ENCODE peak calls at places on chromosomes 13 and 19, in four cellular contexts. C is CD8-positive, alpha-beta memory T cell; D is NB4; S is H1. O is an unnamed sample.

GRCh38 chr13:27622102-27622820 is 569 bp downstream of the POLR1D start:
- DNase-seq in S (no peak), C (no peak), D (no peak), O (no peak)

GRCh38 chr13:59702269-59702668 is 461.5 kb downstream of the DIAPH3 start:
- DNase-seq in C (no peak), D (no peak), S (no peak), O (no peak)

GRCh38 chr19:4144666-4145261 is 8.7 kb upstream of the CREB3L3 start:
- DNase-seq in S (no peak), C (no peak), D (no peak), O (peak)

GRCh38 chr13:25447396-25447795 is 75.6 kb downstream of the ATP8A2 start:
- DNase-seq in S (no peak), C (no peak), D (no peak), O (no peak)

GRCh38 chr19:49908480-49909420 is 12.1 kb upstream of the IL4I1 start:
- DNase-seq in D (no peak), C (no peak), S (no peak), O (no peak)

GRCh38 chr13:99892189-99892588 is 79.4 kb downstream of the ZIC5 start:
- DNase-seq in C (no peak), D (no peak), S (peak), O (no peak)

GRCh38 chr19:39430675-39431593 is 4.8 kb downstream of the RPS16 start:
- DNase-seq in S (peak), D (peak), C (peak), O (peak)

GRCh38 chr19:33463194-33463593 is 58.4 kb downstream of the PEPD start:
- DNase-seq in S (no peak), C (no peak), D (no peak), O (no peak)

GRCh38 chr19:58439576-58440554 is at the start of gene ZNF132:
- DNase-seq in D (no peak), S (peak), C (peak), O (peak)

GRCh38 chr13:110923777-110924638 is 9.1 kb upstream of the ANKRD10 start:
- DNase-seq in C (no peak), S (peak), D (no peak), O (no peak)

GRCh38 chr13:30373727-30374126 is 48.6 kb upstream of the UBE2L5 start:
- DNase-seq in S (no peak), C (peak), D (peak), O (no peak)

GRCh38 chr13:79660361-79660760 is 179.4 kb downstream of the NDFIP2 start:
- DNase-seq in D (no peak), C (no peak), S (no peak), O (no peak)

GRCh38 chr19:2663920-2664571 is 38.4 kb downstream of the GNG7 start:
- DNase-seq in C (no peak), S (no peak), D (peak), O (no peak)

GRCh38 chr13:111623743-111624505 is 303.5 kb downstream of the TEX29 start:
- DNase-seq in D (peak), C (no peak), S (peak), O (no peak)

GRCh38 chr13:51328488-51328887 is 11.0 kb upstream of the SERPINE3 start:
- DNase-seq in D (no peak), S (peak), C (no peak), O (no peak)

GRCh38 chr19:9406798-9407352 is 28.5 kb downstream of the ZNF266 start:
- DNase-seq in S (no peak), D (no peak), C (peak), O (peak)
- H3K4me3 ChIP-seq in S (no peak), D (no peak), C (peak), O (peak)

DNA sequence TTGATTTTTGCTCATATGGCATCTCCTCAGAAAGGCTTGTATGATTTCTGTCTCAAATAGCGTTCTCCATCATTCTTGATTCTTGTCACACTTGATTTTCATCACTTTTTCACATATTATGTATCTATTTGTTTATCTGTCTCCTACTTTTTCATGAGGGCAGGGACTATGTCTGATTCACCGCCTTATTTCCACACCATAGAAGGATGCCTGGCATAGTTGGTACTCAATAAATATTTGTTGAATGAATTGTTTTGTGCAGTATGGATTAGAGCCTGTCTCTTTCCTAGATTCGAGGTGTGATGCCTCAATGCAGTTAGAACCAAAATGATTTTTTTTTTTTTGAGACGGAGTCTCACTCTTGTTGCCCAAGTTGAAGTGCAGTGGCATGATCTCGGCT is 12.1 kb downstream of the SAE1 start:
- DNase-seq in C (no peak), S (no peak), D (no peak), O (peak)
- H3K4me3 ChIP-seq in C (no peak), S (no peak), D (no peak), O (no peak)

GRCh38 chr19:7737215-7737614 is 5.3 kb upstream of the CLEC4G start:
- DNase-seq in D (no peak), C (no peak), S (no peak), O (no peak)

GRCh38 chr19:7739211-7739752 is 7.4 kb upstream of the CLEC4G start:
- DNase-seq in C (no peak), D (no peak), S (no peak), O (no peak)

GRCh38 chr19:7742575-7742974 is 4.8 kb downstream of the CD209 start:
- DNase-seq in S (no peak), C (no peak), D (no peak), O (no peak)

GRCh38 chr19:7738023-7738422 is 6.1 kb upstream of the CLEC4G start:
- DNase-seq in S (no peak), C (no peak), D (no peak), O (no peak)

GRCh38 chr19:7739801-7740659 is 7.3 kb downstream of the CD209 start:
- DNase-seq in D (no peak), C (no peak), S (no peak), O (no peak)
- H3K4me3 ChIP-seq in D (no peak), C (no peak), S (no peak), O (no peak)

GRCh38 chr19:11451942-11452813 is 16.7 kb downstream of the PRKCSH start:
- DNase-seq in D (peak), C (no peak), S (no peak), O (no peak)

GRCh38 chr19:11453468-11454341 is 18.3 kb downstream of the PRKCSH start:
- DNase-seq in D (no peak), C (no peak), S (peak), O (no peak)

GRCh38 chr19:11452814-11453335 is 17.4 kb downstream of the PRKCSH start:
- DNase-seq in D (no peak), S (no peak), C (no peak), O (no peak)

GRCh38 chr19:11450570-11451326 is 15.3 kb downstream of the PRKCSH start:
- DNase-seq in D (no peak), C (no peak), S (no peak), O (no peak)

GRCh38 chr19:11451327-11451941 is 16.0 kb downstream of the PRKCSH start:
- DNase-seq in C (no peak), S (no peak), D (no peak), O (no peak)
- H3K4me3 ChIP-seq in C (no peak), S (peak), D (no peak), O (no peak)

DNA sequence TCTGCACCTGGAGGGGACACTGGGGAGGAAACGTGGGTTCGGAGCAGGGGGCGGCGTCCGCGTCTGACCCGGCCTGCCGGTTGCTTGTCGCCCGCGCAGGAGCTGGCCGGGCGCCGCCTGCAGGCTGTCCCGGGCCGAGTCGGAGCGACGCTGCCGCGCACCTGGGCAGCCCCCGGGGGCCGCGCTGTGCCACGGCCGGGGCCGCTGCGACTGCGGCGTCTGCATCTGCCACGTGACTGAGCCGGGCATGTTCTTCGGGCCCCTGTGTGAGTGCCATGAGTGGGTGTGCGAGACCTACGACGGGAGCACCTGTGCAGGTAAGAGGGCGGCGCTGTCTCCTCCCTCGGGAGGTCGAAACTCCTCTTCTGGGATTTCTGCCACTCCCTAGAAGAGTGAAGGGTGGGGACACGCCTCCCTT is 1.3 kb downstream of the ITGBL1 start:
- DNase-seq in D (no peak), C (no peak), S (no peak), O (peak)
- H3K4me3 ChIP-seq in D (no peak), C (no peak), S (peak), O (peak)

DNA sequence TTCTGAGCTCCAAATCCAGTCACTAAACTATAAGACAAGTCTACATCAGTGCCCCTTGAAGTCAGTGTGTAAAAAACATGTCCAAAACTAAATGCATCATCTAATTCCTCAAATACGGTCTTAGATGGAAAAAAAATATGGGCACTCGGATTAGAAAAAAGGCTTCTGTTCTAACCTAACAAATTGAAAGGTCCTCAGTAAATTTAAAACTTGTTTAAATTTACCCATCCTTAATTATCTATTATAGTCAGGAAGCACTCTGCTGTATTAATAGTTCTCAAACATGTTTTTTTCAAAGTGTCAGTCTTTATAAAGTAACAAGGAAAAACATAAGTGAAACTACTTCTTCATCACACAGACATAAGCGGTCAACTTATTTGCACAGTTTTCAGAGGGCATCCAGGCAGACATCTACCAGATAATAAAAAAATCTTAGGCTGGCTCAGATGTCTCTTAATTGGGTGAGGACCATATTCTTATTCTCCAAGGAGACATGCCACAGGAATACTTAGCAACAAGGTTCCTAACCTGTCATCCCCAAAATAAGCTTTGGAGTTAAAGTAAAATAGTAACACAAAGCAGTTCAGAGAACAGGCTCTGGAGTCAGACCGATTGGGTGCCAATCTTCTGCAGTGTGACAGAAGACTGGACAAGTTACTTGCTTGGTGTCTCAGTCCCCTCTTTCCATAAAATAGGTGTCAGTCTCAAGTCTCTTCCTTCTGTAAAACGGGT is 33.4 kb downstream of the ELF1 start:
- DNase-seq in C (no peak), D (no peak), S (no peak), O (no peak)
- H3K4me3 ChIP-seq in C (peak), D (no peak), S (no peak), O (no peak)

GRCh38 chr13:36430247-36431203 is 1.8 kb upstream of the CCNA1 start:
- DNase-seq in D (no peak), C (no peak), S (peak), O (no peak)
- H3K4me3 ChIP-seq in D (peak), C (no peak), S (peak), O (no peak)

GRCh38 chr19:8196271-8196908 is 12.8 kb upstream of the CERS4 start:
- DNase-seq in D (peak), C (no peak), S (no peak), O (no peak)

GRCh38 chr19:8192227-8192820 is 16.8 kb upstream of the CERS4 start:
- DNase-seq in D (no peak), C (no peak), S (no peak), O (no peak)

GRCh38 chr19:8194528-8195275 is 14.5 kb upstream of the CERS4 start:
- DNase-seq in S (no peak), D (peak), C (peak), O (no peak)
- H3K4me3 ChIP-seq in S (no peak), D (peak), C (peak), O (no peak)

GRCh38 chr19:38425222-38425809 is 703 bp downstream of the RASGRP4 start:
- DNase-seq in D (peak), S (peak), C (no peak), O (no peak)
- H3K4me3 ChIP-seq in D (no peak), S (peak), C (no peak), O (no peak)

O was measured in PC-9.